ENCODE peak calls at places on chromosome 1, in five cellular contexts. L is prostate gland, P is neural progenitor cell, R is fibroblast of lung, M is IMR-90. T is an unnamed sample.

GRCh38 chr1:214623430-214623829 is 20.4 kb downstream of the CENPF start:
- DNase-seq in L (no peak), P (no peak), R (no peak), M (no peak), T (no peak)

GRCh38 chr1:234250747-234251146 is 122.5 kb upstream of the COA6 start:
- DNase-seq in L (no peak), P (peak; percentile 88), R (no peak), M (no peak), T (peak; percentile 35)

GRCh38 chr1:48061162-48062136 is 64.3 kb upstream of the TRABD2B start:
- DNase-seq in L (peak; percentile 59), P (peak; percentile 75), R (peak; percentile 55), M (peak; percentile 35), T (peak; percentile 82)

GRCh38 chr1:16048573-16049189 is 5.1 kb downstream of the CLCNKB start:
- DNase-seq in L (peak; percentile 41), P (peak; percentile 95), R (peak; percentile 49), M (no peak), T (peak; percentile 92)

GRCh38 chr1:248622491-248623106 is 12.3 kb downstream of the OR2T11 start:
- DNase-seq in L (no peak), P (no peak), R (peak; percentile 0), M (peak; percentile 0), T (peak; percentile 74)

GRCh38 chr1:203480084-203480483 is 4.5 kb downstream of the PRELP start:
- DNase-seq in L (no peak), P (no peak), R (peak; percentile 67), M (peak; percentile 74), T (no peak)

GRCh38 chr1:228279011-228279721 is 71.3 kb downstream of the OBSCN start:
- DNase-seq in L (no peak), P (no peak), R (no peak), M (no peak), T (no peak)

GRCh38 chr1:95018602-95019369 is 54.0 kb downstream of the ALG14 start:
- DNase-seq in L (no peak), P (no peak), R (no peak), M (peak; percentile 69), T (peak; percentile 42)

GRCh38 chr1:10384219-10384618 is 14.6 kb upstream of the PGD start:
- DNase-seq in L (no peak), P (no peak), R (no peak), M (no peak), T (no peak)

GRCh38 chr1:245604979-245605378 is 450.2 kb downstream of the KIF26B start:
- DNase-seq in L (no peak), P (no peak), R (peak; percentile 9), M (peak; percentile 16), T (no peak)

GRCh38 chr1:7227654-7228053 is 442.4 kb downstream of the CAMTA1 start:
- DNase-seq in L (no peak), P (no peak), R (no peak), M (no peak), T (no peak)

GRCh38 chr1:244381887-244382565 is 69.7 kb downstream of the ADSS2 start:
- DNase-seq in L (no peak), P (no peak), R (peak; percentile 80), M (peak; percentile 76), T (no peak)

GRCh38 chr1:222387020-222387816 is 160.7 kb downstream of the HHIPL2 start:
- DNase-seq in L (no peak), P (peak; percentile 72), R (no peak), M (no peak), T (no peak)

GRCh38 chr1:100629391-100629790 is 90.2 kb upstream of the VCAM1 start:
- DNase-seq in L (no peak), P (no peak), R (no peak), M (no peak), T (no peak)

GRCh38 chr1:67766117-67766978 is 66.9 kb downstream of the GNG12 start:
- DNase-seq in L (no peak), P (peak; percentile 89), R (peak; percentile 82), M (peak; percentile 94), T (peak; percentile 75)

GRCh38 chr1:228804640-228805413 is 69.5 kb downstream of the RHOU start:
- DNase-seq in L (no peak), P (no peak), R (no peak), M (no peak), T (no peak)

GRCh38 chr1:158087320-158087927 is 93.3 kb upstream of the CD1D start:
- DNase-seq in L (peak; percentile 37), P (peak; percentile 92), R (peak; percentile 81), M (peak; percentile 77), T (peak; percentile 87)

GRCh38 chr1:10561955-10562354 is 87.2 kb downstream of the PEX14 start:
- DNase-seq in L (no peak), P (no peak), R (no peak), M (no peak), T (peak; percentile 33)

GRCh38 chr1:222068937-222069336 is 327.0 kb upstream of the DUSP10 start:
- DNase-seq in L (no peak), P (no peak), R (no peak), M (no peak), T (no peak)

GRCh38 chr1:243549108-243549507 is 293.3 kb downstream of the SDCCAG8 start:
- DNase-seq in L (no peak), P (no peak), R (peak; percentile 48), M (peak; percentile 80), T (no peak)

GRCh38 chr1:231866392-231867331 is 240.1 kb downstream of the DISC1 start:
- DNase-seq in L (peak; percentile 48), P (peak; percentile 80), R (peak; percentile 66), M (peak; percentile 58), T (peak; percentile 72)

DNA sequence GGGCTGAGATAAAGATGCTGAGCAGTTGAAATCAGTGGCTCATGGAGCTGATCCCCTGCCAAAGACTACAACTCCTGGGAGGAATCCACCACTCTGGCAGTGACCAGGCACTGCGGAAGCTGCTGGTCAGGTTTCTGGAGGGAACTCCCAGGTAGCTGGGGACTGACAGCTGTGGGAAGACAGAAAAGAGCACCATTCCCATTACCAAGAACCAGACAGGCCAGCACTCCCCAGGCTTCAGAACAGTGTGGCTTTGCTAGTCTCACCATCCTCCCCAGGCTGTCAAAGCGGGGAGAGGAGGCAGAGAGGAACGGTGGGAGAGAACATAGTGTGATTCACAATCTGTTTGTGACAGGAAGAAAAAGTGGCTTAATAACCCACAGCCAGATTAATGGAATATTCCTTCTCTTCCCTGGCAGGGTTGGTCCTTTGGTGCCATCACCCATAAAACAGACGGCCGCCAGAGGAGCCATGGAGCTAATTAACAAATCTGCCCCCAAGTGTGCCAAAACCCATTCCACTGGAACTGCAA is 92.1 kb downstream of the MAB21L3 start:
- DNase-seq in L (peak; percentile 80), P (no peak), R (no peak), M (no peak), T (no peak)
- TF ChIP-seq CTCF in L (no peak), P (no peak), R (peak; percentile 4), M (no peak), T (no peak)

DNA sequence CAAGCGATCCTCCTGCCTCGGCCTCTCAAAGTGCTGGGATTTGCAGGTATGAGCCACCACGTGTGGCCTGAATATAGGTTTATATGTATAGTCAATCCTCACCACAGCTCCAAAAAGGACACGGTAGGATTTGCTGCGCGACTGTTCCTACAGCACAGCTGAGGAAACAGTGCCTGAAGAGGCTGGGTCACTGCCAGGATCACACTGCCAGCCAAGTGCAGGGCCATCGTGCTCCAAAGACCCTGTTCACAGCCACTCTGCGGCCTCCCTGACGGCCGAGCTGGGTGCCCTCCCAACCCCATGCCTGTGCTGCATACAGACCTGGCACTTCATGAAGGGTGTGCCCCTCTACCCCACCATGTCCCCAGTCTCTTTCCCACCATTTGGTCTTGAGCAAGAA is 71.4 kb downstream of the MRPL37 start:
- DNase-seq in L (no peak), P (no peak), R (no peak), M (no peak), T (no peak)
- H3K36me3 ChIP-seq in L (no peaks in the 10 kb centered on the region), P (no peaks in the 10 kb centered on the region), R (no peaks in the 10 kb centered on the region), M (no peaks in the 10 kb centered on the region), T (no peaks in the 10 kb centered on the region)

GRCh38 chr1:45864765-45865164 is 61.4 kb downstream of the MAST2 start:
- DNase-seq in L (no peak), P (no peak), R (peak; percentile 48), M (peak; percentile 46), T (no peak)
- H3K4me1 ChIP-seq in L (no peaks in the 10 kb centered on the region), P (peaks cover 4% of the 10 kb centered on the region), R (peaks cover 5% of the 10 kb centered on the region), M (peaks cover 8% of the 10 kb centered on the region), T (peaks cover 28% of the 10 kb centered on the region)

DNA sequence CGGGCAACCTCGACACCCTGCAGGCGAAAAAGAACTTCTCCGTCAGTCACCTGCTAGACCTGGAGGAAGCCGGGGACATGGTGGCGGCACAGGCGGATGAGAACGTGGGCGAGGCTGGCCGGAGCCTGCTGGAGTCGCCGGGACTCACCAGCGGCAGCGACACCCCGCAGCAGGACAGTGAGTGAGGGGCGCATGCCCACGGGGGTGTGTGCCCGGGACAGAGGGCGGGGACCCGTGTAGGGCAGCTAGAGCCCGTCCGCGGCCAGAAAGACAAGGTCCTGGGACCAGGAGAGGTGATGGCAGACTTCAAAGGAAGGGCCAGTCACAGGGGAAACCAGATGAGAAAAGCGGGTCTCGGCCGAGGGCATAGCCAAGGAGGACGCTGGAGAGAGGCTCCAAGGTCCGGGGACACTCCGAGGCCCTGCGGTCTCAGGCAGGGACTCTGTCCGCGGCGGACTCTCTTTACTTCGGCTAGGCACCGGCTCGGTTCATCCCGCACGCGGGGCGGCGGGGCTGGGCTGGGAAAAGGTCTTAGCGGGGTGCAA is 424 bp downstream of the PRRX1 start:
- DNase-seq in L (no peak), P (peak; percentile 55), R (no peak), M (peak; percentile 32), T (no peak)
- TF ChIP-seq CTCF in L (no peak), P (no peak), R (no peak), M (no peak), T (no peak)

GRCh38 chr1:33329600-33330305 is 8.9 kb upstream of the A3GALT2 start:
- DNase-seq in L (no peak), P (no peak), R (no peak), M (no peak), T (no peak)

GRCh38 chr1:33331444-33332356 is 10.8 kb upstream of the A3GALT2 start:
- DNase-seq in L (no peak), P (no peak), R (no peak), M (peak; percentile 29), T (no peak)

GRCh38 chr1:33328817-33329216 is 7.9 kb upstream of the A3GALT2 start:
- DNase-seq in L (no peak), P (no peak), R (no peak), M (no peak), T (no peak)

GRCh38 chr1:33330906-33331305 is 10.0 kb upstream of the A3GALT2 start:
- DNase-seq in L (no peak), P (no peak), R (no peak), M (no peak), T (no peak)

GRCh38 chr1:33330376-33330890 is 9.5 kb upstream of the A3GALT2 start:
- DNase-seq in L (no peak), P (no peak), R (no peak), M (no peak), T (no peak)
- H3K36me3 ChIP-seq in L (peaks cover 8% of the 10 kb centered on the region), P (peaks cover 7% of the 10 kb centered on the region), R (peaks cover 55% of the 10 kb centered on the region), M (peaks cover 84% of the 10 kb centered on the region), T (peaks cover 100% of the 10 kb centered on the region)